ENCODE peak calls at places on chromosomes 7 and 10, in five cellular contexts. E, R, G, O and C are unnamed samples.

GRCh38 chr10:30732671-30733070 is 103.1 kb upstream of the LYZL2 start:
- DNase-seq in E (no peak), R (no peak), G (no peak), O (no peak), C (no peak)

GRCh38 chr7:42414961-42415505 is 178.0 kb upstream of the GLI3 start:
- DNase-seq in E (no peak), R (no peak), G (no peak), O (no peak), C (peak; percentile 33)

GRCh38 chr7:132882714-132883428 is 199.0 kb downstream of the CHCHD3 start:
- DNase-seq in E (no peak), R (no peak), G (no peak), O (no peak), C (no peak)

GRCh38 chr10:72426982-72427381 is 72.3 kb upstream of the DNAJB12 start:
- DNase-seq in E (no peak), R (no peak), G (no peak), O (no peak), C (no peak)

GRCh38 chr10:63977329-63977923 is 456.2 kb downstream of the REEP3 start:
- DNase-seq in E (no peak), R (no peak), G (no peak), O (no peak), C (peak; percentile 13)

GRCh38 chr10:101062231-101063161 is 707 bp downstream of the KAZALD1 start:
- DNase-seq in E (peak; percentile 54), R (no peak), G (no peak), O (no peak), C (no peak)

GRCh38 chr7:45089314-45089891 is 634 bp upstream of the NACAD start:
- DNase-seq in E (peak; percentile 58), R (no peak), G (no peak), O (peak; percentile 70), C (peak; percentile 77)

GRCh38 chr10:94131885-94132284 is 138.2 kb downstream of the PLCE1 start:
- DNase-seq in E (peak; percentile 74), R (no peak), G (no peak), O (no peak), C (peak; percentile 52)

GRCh38 chr7:37495574-37496184 is 47.0 kb upstream of the ELMO1 start:
- DNase-seq in E (peak; percentile 3), R (no peak), G (no peak), O (no peak), C (peak; percentile 9)

GRCh38 chr7:35969055-35969454 is 168.2 kb downstream of the SEPTIN7 start:
- DNase-seq in E (no peak), R (no peak), G (no peak), O (no peak), C (no peak)

GRCh38 chr7:131556055-131556911 is at the start of gene PODXL:
- DNase-seq in E (peak; percentile 55), R (no peak), G (no peak), O (peak; percentile 68), C (no peak)

GRCh38 chr10:74026428-74026979 is 28.6 kb downstream of the VCL start:
- DNase-seq in E (peak; percentile 36), R (no peak), G (no peak), O (no peak), C (no peak)
- H3K27ac ChIP-seq in E (no peak overlapping the region), R (no peak overlapping the region), G (no peak overlapping the region), O (no peak overlapping the region), C (no peak overlapping the region)

DNA sequence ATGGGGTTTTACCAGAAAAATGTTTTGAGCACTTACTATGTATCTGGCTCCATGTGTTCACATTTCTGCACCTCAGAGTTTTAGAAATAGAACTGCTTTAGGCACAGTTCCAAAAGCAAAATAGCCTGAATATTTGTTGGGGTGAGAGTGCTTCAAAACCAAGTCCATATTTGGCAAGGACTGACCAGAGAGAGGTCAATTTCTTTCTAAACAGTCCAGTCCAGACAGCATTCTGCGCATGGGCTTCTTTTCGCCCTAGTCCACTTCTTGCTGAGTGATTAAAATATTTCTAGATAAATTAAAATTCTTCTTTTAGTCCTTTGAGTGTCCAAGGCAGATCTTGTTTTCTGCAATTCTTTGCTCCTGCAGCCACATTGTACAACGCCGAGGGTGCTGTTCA is 427.0 kb downstream of the PHTF2 start:
- DNase-seq in E (peak; percentile 31), R (no peak), G (no peak), O (no peak), C (no peak)
- H3K27ac ChIP-seq in E (no peak overlapping the region), R (no peak overlapping the region), G (no peak overlapping the region), O (no peak overlapping the region), C (no peak overlapping the region)

DNA sequence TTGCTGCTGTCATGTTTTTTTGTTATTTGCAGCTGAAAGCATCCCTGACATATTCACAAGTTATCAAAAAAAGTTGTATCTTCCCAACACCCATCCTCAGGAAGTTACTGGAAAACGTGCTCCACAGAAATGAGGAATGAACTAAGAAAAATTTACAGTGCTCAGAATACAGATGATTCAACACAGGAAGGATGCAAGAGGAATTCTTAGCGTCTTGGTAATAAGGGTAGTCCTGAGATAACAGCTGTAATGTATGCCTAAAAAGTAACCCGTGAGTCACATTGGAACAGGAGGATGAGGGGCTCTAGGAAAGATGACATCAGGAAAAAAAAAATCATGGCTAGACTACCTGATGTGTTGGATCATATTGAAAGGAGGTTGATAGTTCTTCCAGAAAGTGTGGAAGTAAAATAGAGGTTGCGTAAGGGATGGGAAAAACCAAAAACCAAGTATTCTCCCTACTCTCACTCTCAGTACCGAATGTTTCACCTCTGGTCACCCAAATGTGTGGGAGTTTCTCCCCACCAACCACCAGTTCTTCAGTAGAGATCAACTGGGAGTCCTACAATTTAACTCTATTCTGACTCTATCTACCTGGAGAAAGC is 3.9 kb downstream of the ADAM12 start:
- DNase-seq in E (peak; percentile 99), R (no peak), G (no peak), O (no peak), C (peak; percentile 84)
- H3K27ac ChIP-seq in E (peak overlapping the region; percentile 58), R (no peak overlapping the region), G (no peak overlapping the region), O (peak overlapping the region; percentile 37), C (no peak overlapping the region)

GRCh38 chr7:116337013-116337412 is 126.7 kb downstream of the TES start:
- DNase-seq in E (no peak), R (no peak), G (no peak), O (no peak), C (no peak)
- H3K27ac ChIP-seq in E (no peak overlapping the region), R (no peak overlapping the region), G (no peak overlapping the region), O (no peak overlapping the region), C (no peak overlapping the region)

DNA sequence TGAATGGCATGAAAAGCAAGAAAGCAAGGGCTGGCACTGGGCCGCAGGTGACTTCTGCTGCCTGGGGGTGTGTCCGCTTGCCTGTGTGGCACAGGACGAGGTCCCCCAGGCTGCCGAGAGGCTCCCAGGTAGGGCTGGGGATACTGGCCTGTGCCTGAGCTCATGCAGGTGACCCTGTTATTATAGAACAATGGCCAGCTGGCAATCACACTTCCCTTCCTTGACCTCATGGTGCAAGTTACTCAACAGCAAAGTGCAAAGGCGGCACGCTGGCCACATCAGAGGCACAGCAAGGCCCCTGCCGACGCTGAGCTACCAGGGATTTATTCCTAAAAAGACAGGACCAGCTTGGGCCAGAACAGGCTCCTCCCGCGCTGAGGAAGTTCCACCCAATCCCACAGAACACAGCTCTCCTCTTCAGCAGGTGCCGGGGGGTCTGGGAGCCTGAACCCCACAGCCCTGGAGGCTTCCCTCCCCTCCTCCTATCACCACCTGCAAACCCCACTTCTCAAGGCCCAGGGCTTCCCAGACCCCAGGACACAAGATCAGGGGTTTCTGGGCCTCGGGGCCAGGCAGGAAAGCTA is 1.4 kb upstream of the ADAM8 start:
- DNase-seq in E (no peak), R (no peak), G (no peak), O (no peak), C (no peak)
- H3K27ac ChIP-seq in E (no peak overlapping the region), R (peak overlapping the region; percentile 69), G (no peak overlapping the region), O (no peak overlapping the region), C (peak overlapping the region; percentile 92)

GRCh38 chr10:22679608-22680007 is 34.8 kb downstream of the PIP4K2A start:
- DNase-seq in E (no peak), R (no peak), G (no peak), O (no peak), C (no peak)

GRCh38 chr10:22683995-22684305 is 30.4 kb downstream of the PIP4K2A start:
- DNase-seq in E (no peak), R (no peak), G (no peak), O (no peak), C (no peak)

GRCh38 chr10:22681301-22681700 is 33.1 kb downstream of the PIP4K2A start:
- DNase-seq in E (no peak), R (no peak), G (no peak), O (no peak), C (no peak)

GRCh38 chr10:22682237-22683192 is 31.9 kb downstream of the PIP4K2A start:
- DNase-seq in E (peak; percentile 89), R (no peak), G (no peak), O (no peak), C (peak; percentile 86)

GRCh38 chr10:22681783-22682183 is 32.6 kb downstream of the PIP4K2A start:
- DNase-seq in E (peak; percentile 80), R (no peak), G (no peak), O (no peak), C (peak; percentile 58)
- H3K27ac ChIP-seq in E (no peak overlapping the region), R (peak overlapping the region; percentile 2), G (no peak overlapping the region), O (peak overlapping the region; percentile 78), C (peak overlapping the region; percentile 51)